ENCODE peak calls at places on chromosomes 5 and 9, in nine cellular contexts. One of them, this sample, is unnamed. For H3K4me1, the result is how much of the 10 kb centered on the place peaks cover.

GRCh38 chr5:90939208-90939607 is 380.6 kb downstream of the ADGRV1 start:
- DNase-seq in heart left ventricle: no peak
- DNase-seq in body of pancreas: no peak
- DNase-seq in adrenal gland: no peak
- DNase-seq in heart right ventricle: no peak
- DNase-seq in aorta: no peak
- DNase-seq in neural progenitor cell: no peak
- DNase-seq in CD8-positive, alpha-beta memory T cell: no peak
- DNase-seq in endothelial cell of umbilical vein: peak
- DNase-seq in this sample: no peak

GRCh38 chr9:86099695-86100364 is 472 bp upstream of the GOLM1 start:
- DNase-seq in heart left ventricle: peak
- DNase-seq in body of pancreas: peak
- DNase-seq in adrenal gland: no peak
- DNase-seq in heart right ventricle: peak
- DNase-seq in aorta: peak
- DNase-seq in neural progenitor cell: peak
- DNase-seq in CD8-positive, alpha-beta memory T cell: peak
- DNase-seq in endothelial cell of umbilical vein: peak
- DNase-seq in this sample: peak

GRCh38 chr9:113057193-113057592 is 669 bp upstream of the ZFP37 start:
- DNase-seq in heart left ventricle: no peak
- DNase-seq in body of pancreas: no peak
- DNase-seq in adrenal gland: no peak
- DNase-seq in heart right ventricle: no peak
- DNase-seq in aorta: no peak
- DNase-seq in neural progenitor cell: no peak
- DNase-seq in CD8-positive, alpha-beta memory T cell: no peak
- DNase-seq in endothelial cell of umbilical vein: no peak
- DNase-seq in this sample: no peak

GRCh38 chr9:84315278-84315877 is 25.2 kb downstream of the SLC28A3 start:
- DNase-seq in heart left ventricle: peak
- DNase-seq in body of pancreas: peak
- DNase-seq in adrenal gland: peak
- DNase-seq in heart right ventricle: peak
- DNase-seq in aorta: peak
- DNase-seq in neural progenitor cell: peak
- DNase-seq in CD8-positive, alpha-beta memory T cell: peak
- DNase-seq in endothelial cell of umbilical vein: peak
- DNase-seq in this sample: no peak

GRCh38 chr5:95715799-95716461 is 15.2 kb upstream of the RHOBTB3 start:
- DNase-seq in heart left ventricle: no peak
- DNase-seq in body of pancreas: no peak
- DNase-seq in adrenal gland: no peak
- DNase-seq in heart right ventricle: no peak
- DNase-seq in aorta: no peak
- DNase-seq in neural progenitor cell: no peak
- DNase-seq in CD8-positive, alpha-beta memory T cell: no peak
- DNase-seq in endothelial cell of umbilical vein: peak
- DNase-seq in this sample: no peak

GRCh38 chr5:115382989-115383388 is 86.5 kb upstream of the CCDC112 start:
- DNase-seq in heart left ventricle: no peak
- DNase-seq in body of pancreas: no peak
- DNase-seq in adrenal gland: no peak
- DNase-seq in heart right ventricle: no peak
- DNase-seq in aorta: no peak
- DNase-seq in neural progenitor cell: no peak
- DNase-seq in CD8-positive, alpha-beta memory T cell: no peak
- DNase-seq in endothelial cell of umbilical vein: no peak
- DNase-seq in this sample: no peak

GRCh38 chr5:40223884-40224402 is 455.8 kb upstream of the PTGER4 start:
- DNase-seq in heart left ventricle: no peak
- DNase-seq in body of pancreas: no peak
- DNase-seq in adrenal gland: no peak
- DNase-seq in heart right ventricle: no peak
- DNase-seq in aorta: no peak
- DNase-seq in neural progenitor cell: no peak
- DNase-seq in CD8-positive, alpha-beta memory T cell: no peak
- DNase-seq in endothelial cell of umbilical vein: peak
- DNase-seq in this sample: no peak

GRCh38 chr5:87844449-87844848 is 424.2 kb downstream of the TMEM161B start:
- DNase-seq in heart left ventricle: no peak
- DNase-seq in body of pancreas: no peak
- DNase-seq in adrenal gland: no peak
- DNase-seq in heart right ventricle: no peak
- DNase-seq in aorta: no peak
- DNase-seq in neural progenitor cell: no peak
- DNase-seq in CD8-positive, alpha-beta memory T cell: no peak
- DNase-seq in endothelial cell of umbilical vein: no peak
- DNase-seq in this sample: no peak

GRCh38 chr9:135992486-135993408 is 31.6 kb upstream of the UBAC1 start:
- DNase-seq in heart left ventricle: peak
- DNase-seq in body of pancreas: peak
- DNase-seq in adrenal gland: peak
- DNase-seq in heart right ventricle: peak
- DNase-seq in aorta: peak
- DNase-seq in neural progenitor cell: peak
- DNase-seq in CD8-positive, alpha-beta memory T cell: no peak
- DNase-seq in endothelial cell of umbilical vein: peak
- DNase-seq in this sample: peak

GRCh38 chr5:126938461-126938860 is 91.9 kb downstream of the MARCHF3 start:
- DNase-seq in heart left ventricle: no peak
- DNase-seq in body of pancreas: no peak
- DNase-seq in adrenal gland: no peak
- DNase-seq in heart right ventricle: no peak
- DNase-seq in aorta: no peak
- DNase-seq in neural progenitor cell: no peak
- DNase-seq in CD8-positive, alpha-beta memory T cell: no peak
- DNase-seq in endothelial cell of umbilical vein: peak
- DNase-seq in this sample: no peak

GRCh38 chr9:133153227-133154096 is 10.3 kb downstream of the GBGT1 start:
- DNase-seq in heart left ventricle: no peak
- DNase-seq in body of pancreas: no peak
- DNase-seq in adrenal gland: peak
- DNase-seq in heart right ventricle: no peak
- DNase-seq in aorta: peak
- DNase-seq in neural progenitor cell: no peak
- DNase-seq in CD8-positive, alpha-beta memory T cell: no peak
- DNase-seq in endothelial cell of umbilical vein: no peak
- DNase-seq in this sample: no peak
- H3K4me1 ChIP-seq in heart left ventricle: under half
- H3K4me1 ChIP-seq in body of pancreas: under half
- H3K4me1 ChIP-seq in adrenal gland: under half
- H3K4me1 ChIP-seq in heart right ventricle: under half
- H3K4me1 ChIP-seq in aorta: under half
- H3K4me1 ChIP-seq in neural progenitor cell: under half
- H3K4me1 ChIP-seq in CD8-positive, alpha-beta memory T cell: under half
- H3K4me1 ChIP-seq in endothelial cell of umbilical vein: under half
- H3K4me1 ChIP-seq in this sample: under half

DNA sequence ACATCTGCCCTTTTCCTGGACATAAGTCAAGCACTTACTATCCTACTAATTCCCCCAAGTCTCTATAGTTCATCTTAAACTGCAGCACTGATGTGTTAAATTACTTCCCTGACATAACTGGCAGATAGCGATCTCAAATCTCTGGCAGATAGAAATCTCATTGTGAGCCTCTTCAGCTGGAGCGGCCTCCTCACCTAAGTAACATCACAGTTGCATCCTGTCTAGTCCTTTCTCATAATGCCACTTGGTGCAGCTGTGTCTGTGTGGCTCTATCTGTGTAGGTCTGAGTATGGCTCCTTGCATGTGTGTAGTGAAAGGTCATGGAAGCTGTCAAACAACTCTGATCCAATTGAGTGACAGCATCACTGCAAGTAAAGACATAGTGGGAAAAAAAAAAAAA is 53.6 kb upstream of the FST start:
- DNase-seq in heart left ventricle: no peak
- DNase-seq in body of pancreas: no peak
- DNase-seq in adrenal gland: no peak
- DNase-seq in heart right ventricle: no peak
- DNase-seq in aorta: no peak
- DNase-seq in neural progenitor cell: no peak
- DNase-seq in CD8-positive, alpha-beta memory T cell: no peak
- DNase-seq in endothelial cell of umbilical vein: no peak
- DNase-seq in this sample: no peak
- H3K4me3 ChIP-seq in heart left ventricle: no peak
- H3K4me3 ChIP-seq in body of pancreas: no peak
- H3K4me3 ChIP-seq in adrenal gland: no peak
- H3K4me3 ChIP-seq in heart right ventricle: no peak
- H3K4me3 ChIP-seq in aorta: no peak
- H3K4me3 ChIP-seq in neural progenitor cell: no peak
- H3K4me3 ChIP-seq in CD8-positive, alpha-beta memory T cell: no peak
- H3K4me3 ChIP-seq in endothelial cell of umbilical vein: no peak
- H3K4me3 ChIP-seq in this sample: no peak

GRCh38 chr5:172906888-172907287 is 52.3 kb upstream of the RPL26L1 start:
- DNase-seq in heart left ventricle: no peak
- DNase-seq in body of pancreas: no peak
- DNase-seq in adrenal gland: no peak
- DNase-seq in heart right ventricle: no peak
- DNase-seq in aorta: no peak
- DNase-seq in neural progenitor cell: no peak
- DNase-seq in CD8-positive, alpha-beta memory T cell: no peak
- DNase-seq in endothelial cell of umbilical vein: no peak
- DNase-seq in this sample: no peak
- H3K4me1 ChIP-seq in heart left ventricle: under half
- H3K4me1 ChIP-seq in body of pancreas: under half
- H3K4me1 ChIP-seq in adrenal gland: under half
- H3K4me1 ChIP-seq in heart right ventricle: half or more
- H3K4me1 ChIP-seq in aorta: under half
- H3K4me1 ChIP-seq in neural progenitor cell: under half
- H3K4me1 ChIP-seq in CD8-positive, alpha-beta memory T cell: under half
- H3K4me1 ChIP-seq in endothelial cell of umbilical vein: under half
- H3K4me1 ChIP-seq in this sample: half or more

GRCh38 chr9:134570151-134570621 is 71.4 kb upstream of the COL5A1 start:
- DNase-seq in heart left ventricle: no peak
- DNase-seq in body of pancreas: peak
- DNase-seq in adrenal gland: peak
- DNase-seq in heart right ventricle: peak
- DNase-seq in aorta: no peak
- DNase-seq in neural progenitor cell: no peak
- DNase-seq in CD8-positive, alpha-beta memory T cell: no peak
- DNase-seq in endothelial cell of umbilical vein: no peak
- DNase-seq in this sample: peak
- H3K4me3 ChIP-seq in heart left ventricle: no peak
- H3K4me3 ChIP-seq in body of pancreas: no peak
- H3K4me3 ChIP-seq in adrenal gland: no peak
- H3K4me3 ChIP-seq in heart right ventricle: no peak
- H3K4me3 ChIP-seq in aorta: no peak
- H3K4me3 ChIP-seq in neural progenitor cell: no peak
- H3K4me3 ChIP-seq in CD8-positive, alpha-beta memory T cell: no peak
- H3K4me3 ChIP-seq in endothelial cell of umbilical vein: no peak
- H3K4me3 ChIP-seq in this sample: no peak

DNA sequence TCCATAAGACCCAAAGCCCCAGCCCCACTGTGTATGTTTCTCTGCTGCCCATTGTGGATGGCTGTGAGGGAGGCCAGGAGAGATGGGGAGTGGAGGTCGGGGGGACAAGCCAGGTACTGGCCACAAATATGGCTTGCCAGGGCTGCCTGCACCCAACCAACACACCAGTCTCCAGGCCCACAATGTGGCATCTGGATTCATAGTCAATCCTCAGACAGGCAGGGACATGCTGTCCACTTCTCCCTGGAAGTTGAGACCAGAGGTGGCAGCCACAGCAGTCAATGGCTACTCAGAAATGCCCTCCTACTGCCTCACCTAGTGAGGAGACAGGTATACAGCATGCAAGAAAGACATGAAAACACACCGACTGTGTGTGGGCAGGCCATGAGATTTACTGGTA is 61.2 kb upstream of the SLC25A51 start:
- DNase-seq in heart left ventricle: no peak
- DNase-seq in body of pancreas: no peak
- DNase-seq in adrenal gland: no peak
- DNase-seq in heart right ventricle: no peak
- DNase-seq in aorta: no peak
- DNase-seq in neural progenitor cell: no peak
- DNase-seq in CD8-positive, alpha-beta memory T cell: no peak
- DNase-seq in endothelial cell of umbilical vein: no peak
- DNase-seq in this sample: no peak
- H3K4me1 ChIP-seq in heart left ventricle: under half
- H3K4me1 ChIP-seq in body of pancreas: half or more
- H3K4me1 ChIP-seq in adrenal gland: under half
- H3K4me1 ChIP-seq in heart right ventricle: half or more
- H3K4me1 ChIP-seq in aorta: under half
- H3K4me1 ChIP-seq in neural progenitor cell: under half
- H3K4me1 ChIP-seq in CD8-positive, alpha-beta memory T cell: under half
- H3K4me1 ChIP-seq in endothelial cell of umbilical vein: under half
- H3K4me1 ChIP-seq in this sample: half or more

GRCh38 chr5:132825824-132826391 is 4.5 kb downstream of the SHROOM1 start:
- DNase-seq in heart left ventricle: no peak
- DNase-seq in body of pancreas: no peak
- DNase-seq in adrenal gland: no peak
- DNase-seq in heart right ventricle: no peak
- DNase-seq in aorta: no peak
- DNase-seq in neural progenitor cell: peak
- DNase-seq in CD8-positive, alpha-beta memory T cell: no peak
- DNase-seq in endothelial cell of umbilical vein: no peak
- DNase-seq in this sample: no peak
- H3K4me3 ChIP-seq in heart left ventricle: peak
- H3K4me3 ChIP-seq in body of pancreas: no peak
- H3K4me3 ChIP-seq in adrenal gland: no peak
- H3K4me3 ChIP-seq in heart right ventricle: no peak
- H3K4me3 ChIP-seq in aorta: no peak
- H3K4me3 ChIP-seq in neural progenitor cell: peak
- H3K4me3 ChIP-seq in CD8-positive, alpha-beta memory T cell: no peak
- H3K4me3 ChIP-seq in endothelial cell of umbilical vein: no peak
- H3K4me3 ChIP-seq in this sample: peak

This sample was measured in tibial artery.